ENCODE peak calls at places on chromosomes 13 and 19, in ten cellular contexts. H is body of pancreas, W is HCT116, Y is ovary, X is uterus, U is heart left ventricle, O is Peyer's patch, D is stomach, P is thyroid gland, J is breast epithelium. A is an unnamed sample.

GRCh38 chr19:51891193-51891747 is 3.5 kb upstream of the ZNF577 start:
- DNase-seq in H (no peak), W (no peak), Y (no peak), X (no peak), U (no peak), O (no peak), D (no peak), P (no peak), J (no peak), A (no peak)

GRCh38 chr13:86080340-86080995 is 281.2 kb upstream of the SLITRK6 start:
- DNase-seq in H (no peak), W (no peak), Y (no peak), X (no peak), U (no peak), O (no peak), D (no peak), P (no peak), J (no peak), A (no peak)

GRCh38 chr19:40467007-40467565 is 285 bp downstream of the SPTBN4 start:
- DNase-seq in H (peak), W (no peak), Y (peak), X (no peak), U (peak), O (no peak), D (no peak), P (no peak), J (no peak), A (peak)

GRCh38 chr19:11382898-11383705 is 1.0 kb downstream of the EPOR start:
- DNase-seq in H (peak), W (peak), Y (peak), X (no peak), U (peak), O (peak), D (peak), P (peak), J (no peak), A (peak)

GRCh38 chr19:18278521-18279265 is 2.7 kb downstream of the JUND start:
- DNase-seq in H (peak), W (no peak), Y (peak), X (no peak), U (no peak), O (peak), D (peak), P (no peak), J (no peak), A (no peak)

GRCh38 chr13:113047587-113047986 is 58.0 kb upstream of the F7 start:
- DNase-seq in H (no peak), W (no peak), Y (no peak), X (no peak), U (peak), O (no peak), D (no peak), P (no peak), J (no peak), A (peak)

GRCh38 chr19:29491995-29492577 is 33.7 kb upstream of the VSTM2B start:
- DNase-seq in H (no peak), W (no peak), Y (no peak), X (no peak), U (no peak), O (no peak), D (no peak), P (no peak), J (no peak), A (no peak)

GRCh38 chr13:40026174-40026585 is 370.7 kb downstream of the COG6 start:
- DNase-seq in H (no peak), W (no peak), Y (no peak), X (no peak), U (no peak), O (no peak), D (no peak), P (no peak), J (no peak), A (no peak)

GRCh38 chr13:80334582-80335260 is 6.2 kb downstream of the SPRY2 start:
- DNase-seq in H (no peak), W (no peak), Y (no peak), X (no peak), U (no peak), O (no peak), D (no peak), P (no peak), J (no peak), A (no peak)

GRCh38 chr13:30802953-30803478 is 67.7 kb downstream of the ALOX5AP start:
- DNase-seq in H (peak), W (peak), Y (peak), X (peak), U (peak), O (peak), D (peak), P (peak), J (peak), A (peak)

GRCh38 chr19:46416077-46416709 is 2.8 kb upstream of the CCDC8 start:
- DNase-seq in H (peak), W (peak), Y (peak), X (peak), U (peak), O (peak), D (peak), P (peak), J (peak), A (peak)

GRCh38 chr19:3578390-3578789 is 5.6 kb downstream of the HMG20B start:
- DNase-seq in H (no peak), W (no peak), Y (no peak), X (no peak), U (no peak), O (no peak), D (no peak), P (no peak), J (no peak), A (no peak)

GRCh38 chr19:51371186-51371690 is 1.2 kb downstream of the NKG7 start:
- DNase-seq in H (no peak), W (no peak), Y (no peak), X (no peak), U (no peak), O (no peak), D (no peak), P (no peak), J (no peak), A (no peak)

GRCh38 chr13:32645854-32646253 is 59.6 kb downstream of the PDS5B start:
- DNase-seq in H (no peak), W (no peak), Y (no peak), X (no peak), U (no peak), O (no peak), D (no peak), P (no peak), J (no peak), A (no peak)

GRCh38 chr19:10334340-10335148 is 1.2 kb upstream of the RAVER1 start:
- DNase-seq in H (peak), W (peak), Y (peak), X (peak), U (peak), O (peak), D (peak), P (peak), J (peak), A (peak)

GRCh38 chr13:65929436-65929835 is 1300.7 kb downstream of the PCDH9 start:
- DNase-seq in H (no peak), W (no peak), Y (no peak), X (no peak), U (no peak), O (no peak), D (no peak), P (no peak), J (no peak), A (no peak)

GRCh38 chr13:42064259-42064658 is 15.8 kb downstream of the DGKH start:
- DNase-seq in H (no peak), W (no peak), Y (no peak), X (no peak), U (no peak), O (no peak), D (no peak), P (no peak), J (no peak), A (no peak)

GRCh38 chr13:50390503-50391248 is 375.4 kb downstream of the KCNRG start:
- DNase-seq in H (no peak), W (no peak), Y (no peak), X (no peak), U (no peak), O (no peak), D (no peak), P (no peak), J (no peak), A (no peak)

GRCh38 chr19:41563847-41564514 is 12.0 kb upstream of the CEACAM21 start:
- DNase-seq in H (no peak), W (no peak), Y (no peak), X (no peak), U (no peak), O (no peak), D (no peak), P (no peak), J (no peak), A (no peak)

GRCh38 chr13:65677906-65678305 is 1552.2 kb downstream of the PCDH9 start:
- DNase-seq in H (no peak), W (peak), Y (no peak), X (no peak), U (no peak), O (no peak), D (no peak), P (no peak), J (no peak), A (no peak)

DNA sequence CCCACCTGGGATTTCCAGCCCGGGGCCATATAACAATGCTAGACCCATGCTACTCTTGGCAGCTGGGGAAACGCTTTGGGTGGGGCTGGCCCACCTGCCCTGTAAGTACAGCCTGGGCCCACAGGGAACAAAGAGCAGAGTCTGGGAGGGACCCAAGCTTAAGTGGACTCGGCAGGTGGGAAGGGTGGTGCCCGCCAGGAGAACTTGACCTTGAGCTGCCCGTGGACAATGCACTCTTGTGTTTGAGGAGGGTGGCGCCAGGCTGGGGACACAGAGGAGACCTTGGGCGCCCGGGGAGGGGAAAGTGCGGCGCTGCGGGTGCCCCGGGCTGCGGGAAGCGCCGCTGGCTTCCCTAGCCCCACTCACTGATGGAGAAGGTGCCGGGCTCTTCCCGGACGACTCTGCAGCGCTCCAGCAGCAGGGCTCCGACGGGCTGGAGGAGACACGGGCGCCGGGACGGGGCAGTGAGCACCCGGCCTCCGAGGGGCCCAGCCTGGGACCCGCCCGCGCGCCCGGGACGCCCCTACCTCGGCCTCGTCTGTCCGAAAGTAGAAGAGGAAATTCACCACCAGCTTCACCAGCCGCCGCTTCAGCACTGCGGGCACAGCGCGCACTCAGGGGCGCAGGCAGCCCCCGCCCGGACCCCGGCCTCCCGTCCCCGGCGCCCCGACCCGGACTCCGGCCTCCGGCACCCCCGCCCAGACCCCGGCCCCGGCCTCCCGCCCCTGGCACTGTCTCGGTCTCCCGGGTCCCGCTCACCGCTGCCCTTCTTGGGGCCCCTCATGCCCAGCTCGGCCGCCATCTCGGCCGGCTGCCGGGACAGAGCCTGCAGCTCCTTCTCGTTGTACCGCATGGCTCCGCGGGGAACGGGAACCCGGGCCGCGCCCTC is 489 bp downstream of the PLEKHJ1 start:
- DNase-seq in H (peak), W (no peak), Y (peak), X (no peak), U (no peak), O (peak), D (peak), P (peak), J (no peak), A (no peak)
- TF ChIP-seq POLR2A in H (peak), W (no peak), Y (no peak), X (peak), U (no peak), O (peak), D (peak), P (no peak), J (no peak), A (no peak)

DNA sequence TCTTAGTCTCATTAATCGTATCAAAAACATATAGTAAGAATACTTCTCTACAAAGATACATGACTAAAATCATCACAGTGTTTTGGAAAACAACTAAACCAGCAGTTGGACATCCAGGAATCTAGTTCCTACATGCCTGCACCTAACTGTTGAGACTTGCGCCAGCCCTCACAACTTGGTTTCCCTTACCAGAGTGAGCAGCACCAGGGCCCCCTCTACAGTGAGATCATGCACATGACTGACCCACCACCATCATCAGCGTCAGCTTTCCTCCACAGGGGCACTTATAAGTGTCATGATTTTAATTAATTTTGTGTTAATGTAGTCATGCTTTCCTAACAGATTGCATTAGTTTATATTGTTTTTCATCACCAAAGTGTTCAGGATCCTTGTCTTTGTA is 1322.0 kb downstream of the EFNB2 start:
- DNase-seq in H (no peak), W (no peak), Y (no peak), X (no peak), U (no peak), O (no peak), D (no peak), P (no peak), J (no peak), A (no peak)
- TF ChIP-seq CTCF in H (no peak), W (no peak), Y (no peak), X (no peak), U (no peak), O (no peak), D (no peak), P (no peak), J (no peak), A (no peak)

GRCh38 chr19:20245309-20245708 is 78.3 kb downstream of the ZNF486 start:
- DNase-seq in H (no peak), W (no peak), Y (no peak), X (no peak), U (no peak), O (no peak), D (no peak), P (peak), J (no peak), A (no peak)

GRCh38 chr19:20247016-20247683 is 80.1 kb downstream of the ZNF486 start:
- DNase-seq in H (peak), W (no peak), Y (peak), X (peak), U (no peak), O (no peak), D (peak), P (peak), J (no peak), A (no peak)

GRCh38 chr19:20244356-20244755 is 77.3 kb downstream of the ZNF486 start:
- DNase-seq in H (no peak), W (no peak), Y (no peak), X (no peak), U (no peak), O (no peak), D (no peak), P (no peak), J (no peak), A (no peak)

GRCh38 chr19:20238025-20238623 is 71.1 kb downstream of the ZNF486 start:
- DNase-seq in H (peak), W (no peak), Y (peak), X (peak), U (peak), O (peak), D (peak), P (peak), J (peak), A (peak)

GRCh38 chr19:20243629-20244028 is 76.6 kb downstream of the ZNF486 start:
- DNase-seq in H (no peak), W (no peak), Y (no peak), X (no peak), U (no peak), O (no peak), D (no peak), P (no peak), J (no peak), A (no peak)
- TF ChIP-seq POLR2A in H (no peak), W (no peak), Y (no peak), X (no peak), U (no peak), O (no peak), D (no peak), P (no peak), J (no peak), A (no peak)

GRCh38 chr19:2507109-2507508 is 31.2 kb downstream of the GADD45B start:
- DNase-seq in H (peak), W (peak), Y (no peak), X (no peak), U (no peak), O (peak), D (peak), P (peak), J (peak), A (peak)

GRCh38 chr19:2511991-2512390 is 36.1 kb downstream of the GADD45B start:
- DNase-seq in H (no peak), W (no peak), Y (no peak), X (no peak), U (no peak), O (no peak), D (no peak), P (no peak), J (no peak), A (no peak)

GRCh38 chr19:2512523-2513431 is 36.9 kb downstream of the GADD45B start:
- DNase-seq in H (no peak), W (no peak), Y (no peak), X (no peak), U (no peak), O (no peak), D (peak), P (peak), J (no peak), A (no peak)

GRCh38 chr19:2511570-2511969 is 35.6 kb downstream of the GADD45B start:
- DNase-seq in H (no peak), W (no peak), Y (no peak), X (no peak), U (no peak), O (no peak), D (no peak), P (no peak), J (no peak), A (no peak)

DNA sequence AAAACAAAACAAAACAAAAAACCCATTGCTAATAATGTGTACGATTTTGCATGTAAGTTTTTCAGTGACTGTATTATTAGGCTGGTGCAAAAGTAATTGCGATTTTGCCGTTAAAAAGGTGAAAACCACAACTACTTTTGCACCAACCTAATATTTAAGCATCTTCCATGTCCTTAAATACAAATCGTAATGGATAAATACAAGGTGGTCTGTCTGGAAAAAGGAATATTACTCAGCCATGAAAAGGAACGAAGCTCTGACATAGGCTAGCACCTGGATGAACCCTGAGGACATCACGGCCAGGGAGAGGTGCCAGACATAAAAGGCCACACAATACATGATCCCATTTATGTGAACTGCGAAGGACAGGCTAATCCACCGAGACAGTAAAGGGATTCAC is 33.2 kb downstream of the GADD45B start:
- DNase-seq in H (no peak), W (no peak), Y (no peak), X (no peak), U (no peak), O (no peak), D (no peak), P (no peak), J (no peak), A (no peak)
- TF ChIP-seq CTCF in H (no peak), W (no peak), Y (no peak), X (no peak), U (no peak), O (no peak), D (no peak), P (no peak), J (no peak), A (no peak)

GRCh38 chr19:8596168-8596567 is 14.3 kb downstream of the ADAMTS10 start:
- DNase-seq in H (no peak), W (no peak), Y (no peak), X (no peak), U (no peak), O (no peak), D (no peak), P (no peak), J (no peak), A (no peak)

GRCh38 chr19:8595651-8596050 is 14.9 kb downstream of the ADAMTS10 start:
- DNase-seq in H (no peak), W (no peak), Y (no peak), X (no peak), U (no peak), O (no peak), D (no peak), P (no peak), J (no peak), A (no peak)

GRCh38 chr19:8589177-8589714 is 12.0 kb upstream of the MYO1F start:
- DNase-seq in H (no peak), W (no peak), Y (no peak), X (no peak), U (no peak), O (no peak), D (no peak), P (no peak), J (no peak), A (no peak)

GRCh38 chr19:8593931-8594330 is 16.6 kb downstream of the ADAMTS10 start:
- DNase-seq in H (no peak), W (no peak), Y (no peak), X (no peak), U (no peak), O (no peak), D (no peak), P (no peak), J (no peak), A (no peak)

GRCh38 chr19:8592231-8593009 is 15.2 kb upstream of the MYO1F start:
- DNase-seq in H (peak), W (no peak), Y (peak), X (peak), U (peak), O (peak), D (peak), P (peak), J (peak), A (peak)
- TF ChIP-seq POLR2A in H (peak), W (no peak), Y (no peak), X (peak), U (no peak), O (no peak), D (no peak), P (no peak), J (no peak), A (no peak)